ENCODE peak calls at places on chromosomes 6 and 20, in six cellular contexts. W, G, D, R, U and P are unnamed samples.

GRCh38 chr20:50379049-50379990 is 130.9 kb upstream of the PTPN1 start:
- DNase-seq in R (peak), D (peak), G (peak), W (peak), U (peak), P (peak)

GRCh38 chr20:43404880-43405279 is 52.8 kb upstream of the SRSF6 start:
- DNase-seq in G (no peak), D (peak), U (no peak), W (no peak), R (no peak), P (peak)

GRCh38 chr6:80742481-80742880 is 636.0 kb downstream of the BCKDHB start:
- DNase-seq in W (no peak), R (no peak), D (no peak), U (no peak), G (no peak), P (no peak)

GRCh38 chr6:31620586-31621319 is at the start of gene PRRC2A:
- DNase-seq in W (peak), D (peak), G (peak), R (peak), U (no peak), P (peak)

GRCh38 chr20:57579898-57580447 is 19.1 kb downstream of the PCK1 start:
- DNase-seq in D (no peak), W (no peak), G (no peak), R (no peak), U (no peak), P (no peak)

GRCh38 chr6:29647927-29648642 is 8.8 kb upstream of the MOG start:
- DNase-seq in D (no peak), G (no peak), R (no peak), U (no peak), W (no peak), P (no peak)

GRCh38 chr20:56859751-56860366 is 230.8 kb downstream of the TFAP2C start:
- DNase-seq in D (no peak), U (no peak), R (no peak), G (no peak), W (no peak), P (no peak)

GRCh38 chr6:1406306-1407058 is 17.1 kb downstream of the FOXF2 start:
- DNase-seq in G (peak), D (no peak), R (no peak), W (peak), U (peak), P (no peak)

GRCh38 chr20:48051810-48052491 is 266.7 kb upstream of the SULF2 start:
- DNase-seq in W (no peak), D (no peak), U (no peak), R (no peak), G (no peak), P (no peak)

GRCh38 chr6:148392611-148393160 is 50.0 kb downstream of the SASH1 start:
- DNase-seq in W (no peak), U (no peak), R (no peak), G (no peak), D (no peak), P (no peak)

DNA sequence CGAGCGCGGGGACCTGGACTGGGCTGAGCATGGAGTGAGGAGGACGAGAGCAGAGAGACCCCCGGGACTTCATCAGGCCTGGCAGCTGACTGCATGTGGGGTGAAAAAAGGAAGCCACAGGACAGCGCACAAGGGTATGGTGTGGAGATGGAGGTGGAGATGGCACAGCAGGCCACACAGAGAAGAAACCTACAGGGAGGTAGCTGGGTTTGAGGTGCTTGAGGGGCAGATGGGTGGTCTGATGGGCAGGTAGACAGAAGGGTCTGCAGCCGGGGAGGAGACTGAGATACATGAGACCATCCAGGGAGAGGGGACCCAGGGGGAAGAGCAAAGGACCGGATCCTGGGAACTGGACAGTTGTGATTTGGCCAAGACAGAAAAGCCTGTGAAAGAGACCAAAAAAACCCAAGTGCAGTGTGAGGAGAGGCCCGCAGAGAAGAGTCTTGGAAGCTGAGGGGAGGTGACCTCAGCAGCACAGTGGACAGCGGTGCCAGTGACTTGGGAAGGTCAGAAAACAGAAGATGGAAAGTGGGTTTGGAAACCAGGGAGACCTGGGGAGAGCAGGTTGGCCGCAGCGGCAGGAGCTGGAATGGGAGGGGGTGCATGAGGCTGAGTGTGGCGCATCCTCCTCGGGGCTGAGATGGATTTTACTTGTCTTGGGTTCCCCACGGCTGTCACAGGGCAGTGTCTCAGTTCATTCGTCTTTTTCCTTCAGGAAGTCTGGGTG is 5.5 kb downstream of the HLA-DPB1 start:
- DNase-seq in G (no peak), R (no peak), W (no peak), U (no peak), D (peak), P (no peak)
- TF ChIP-seq POLR2A in G (no peak), R (no peak), W (no peak), U (no peak), D (no peak), P (no peak)

DNA sequence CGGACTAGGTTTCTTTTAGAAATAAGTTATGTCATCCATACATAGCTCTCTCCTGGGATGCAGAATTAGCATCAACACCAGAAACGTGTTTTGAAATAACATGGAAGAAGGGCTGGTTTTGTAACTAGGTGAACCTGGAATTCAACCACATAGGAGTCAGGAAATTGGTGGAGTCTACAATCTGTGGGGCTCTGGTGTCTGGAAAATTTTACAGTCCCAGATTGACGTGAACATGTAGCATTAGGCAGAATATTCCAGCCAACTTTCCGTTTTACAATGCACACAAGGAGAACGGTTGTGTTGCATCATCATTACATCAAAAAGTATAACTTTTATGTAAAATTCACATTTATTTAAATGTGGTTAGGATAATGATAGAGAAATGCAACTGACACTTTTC is 1.9 kb downstream of the KCNQ5 start:
- DNase-seq in U (no peak), G (no peak), R (no peak), D (no peak), W (no peak), P (no peak)
- H3K4me3 ChIP-seq in U (no peak), G (no peak), R (no peak), D (no peak), W (no peak), P (no peak)

GRCh38 chr6:27871919-27872633 is 40.1 kb downstream of the OR2B2 start:
- DNase-seq in W (peak), G (peak), R (peak), U (peak), D (no peak), P (peak)
- TF ChIP-seq POLR2A in W (no peak), G (peak), R (no peak), U (peak), D (peak), P (no peak)

GRCh38 chr20:35091808-35092523 is 641 bp downstream of the TRPC4AP start:
- DNase-seq in D (no peak), U (no peak), W (no peak), G (peak), R (no peak), P (no peak)

GRCh38 chr20:35092524-35093244 is at the start of gene TRPC4AP:
- DNase-seq in U (peak), R (peak), D (peak), G (peak), W (peak), P (peak)

GRCh38 chr20:35088231-35088794 is 4.3 kb downstream of the TRPC4AP start:
- DNase-seq in D (no peak), U (no peak), G (no peak), W (no peak), R (no peak), P (no peak)

DNA sequence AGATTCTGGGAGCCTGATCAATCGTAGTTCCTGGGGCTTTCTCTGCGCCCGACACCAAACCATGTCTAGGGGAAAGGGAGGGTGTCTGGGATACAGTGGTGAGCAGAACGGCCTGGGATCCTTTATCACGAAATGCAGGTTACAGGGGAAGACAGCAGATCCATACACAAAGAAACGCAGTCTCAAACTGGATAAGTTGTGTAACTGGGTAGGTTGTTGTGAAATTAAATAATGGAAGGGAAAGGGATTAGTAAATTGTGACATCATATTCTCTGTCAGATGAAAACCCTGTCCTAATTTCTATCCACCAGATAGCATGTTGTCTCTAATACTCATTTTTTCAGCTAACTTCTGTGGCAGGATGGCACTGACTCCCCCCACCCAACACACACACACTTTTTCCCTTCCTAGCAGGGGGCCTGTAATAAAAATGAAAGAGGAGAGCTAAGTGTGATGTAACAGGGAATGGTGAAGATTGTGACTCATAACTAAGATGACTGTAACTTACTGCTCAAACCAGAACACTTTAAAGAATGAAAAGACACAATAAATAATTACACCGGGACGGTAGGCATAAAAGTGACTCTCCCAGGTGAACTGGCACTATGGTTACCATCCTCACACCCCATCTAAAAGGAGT is 758 bp upstream of the TRPC4AP start:
- DNase-seq in R (no peak), U (no peak), G (no peak), W (no peak), D (no peak), P (no peak)
- H3K4me3 ChIP-seq in R (no peak), U (peak), G (peak), W (peak), D (peak), P (no peak)